ENCODE peak calls at places on chromosomes 3 and 15, in four cellular contexts. H is HS-27A; A is activated naive CD4-positive, alpha-beta T cell; X is WERI-Rb-1. L is an unnamed sample.

GRCh38 chr3:32545305-32545704 is 25.4 kb downstream of the DYNC1LI1 start:
- DNase-seq in H (no peak), A (no peak), X (no peak), L (no peak)

GRCh38 chr3:142961539-142961938 is 1.9 kb downstream of the PAQR9 start:
- DNase-seq in A (no peak), H (no peak), X (no peak), L (no peak)

GRCh38 chr15:45088801-45089711 is 24.9 kb downstream of the DUOX2 start:
- DNase-seq in H (no peak), X (peak; percentile 39), A (no peak), L (no peak)

GRCh38 chr15:70271422-70272088 is 173.8 kb upstream of the TLE3 start:
- DNase-seq in H (peak; percentile 66), A (no peak), X (peak; percentile 31), L (peak; percentile 89)

GRCh38 chr15:70486451-70487379 is 276.6 kb downstream of the UACA start:
- DNase-seq in H (peak; percentile 85), A (no peak), X (no peak), L (peak; percentile 49)

GRCh38 chr3:152355744-152356665 is 87.3 kb downstream of the MBNL1 start:
- DNase-seq in H (no peak), X (no peak), A (no peak), L (no peak)

GRCh38 chr3:8856721-8857120 is 87.3 kb upstream of the OXTR start:
- DNase-seq in A (no peak), H (no peak), X (no peak), L (peak; percentile 42)

GRCh38 chr3:160473978-160474377 is 24.4 kb upstream of the TRIM59 start:
- DNase-seq in X (no peak), A (no peak), H (peak; percentile 75), L (peak; percentile 88)

GRCh38 chr3:45026038-45026437 is at the start of gene CLEC3B:
- DNase-seq in X (no peak), H (no peak), A (no peak), L (no peak)

GRCh38 chr15:88166330-88166993 is 90.1 kb downstream of the NTRK3 start:
- DNase-seq in H (no peak), X (no peak), A (no peak), L (no peak)

GRCh38 chr3:171770689-171771620 is 39.3 kb downstream of the PLD1 start:
- DNase-seq in A (no peak), H (peak; percentile 40), X (peak; percentile 20), L (peak; percentile 67)

GRCh38 chr15:85793641-85794597 is 806 bp downstream of the KLHL25 start:
- DNase-seq in X (peak; percentile 29), H (peak; percentile 26), A (peak; percentile 9), L (no peak)

GRCh38 chr3:174051191-174051590 is 653.6 kb downstream of the NLGN1 start:
- DNase-seq in A (no peak), X (no peak), H (no peak), L (no peak)

GRCh38 chr3:34015204-34016142 is 217.0 kb downstream of the PDCD6IP start:
- DNase-seq in H (no peak), X (peak; percentile 73), A (no peak), L (no peak)

GRCh38 chr3:11600501-11601282 is 43.0 kb downstream of the VGLL4 start:
- DNase-seq in X (no peak), H (peak; percentile 96), A (no peak), L (peak; percentile 98)

GRCh38 chr3:131282967-131283366 is 98.6 kb upstream of the NUDT16 start:
- DNase-seq in H (no peak), X (no peak), A (no peak), L (no peak)

GRCh38 chr3:105868450-105868744 is 415 bp downstream of the CBLB start:
- DNase-seq in H (peak; percentile 35), X (peak; percentile 64), A (peak; percentile 17), L (no peak)

GRCh38 chr3:115095236-115095635 is 51.9 kb downstream of the ZBTB20 start:
- DNase-seq in A (no peak), X (no peak), H (no peak), L (no peak)

GRCh38 chr3:177134166-177134565 is 63.1 kb downstream of the TBL1XR1 start:
- DNase-seq in X (no peak), H (no peak), A (no peak), L (no peak)

GRCh38 chr3:151843275-151843674 is 29.4 kb downstream of the AADAC start:
- DNase-seq in A (no peak), X (no peak), H (no peak), L (no peak)

GRCh38 chr3:25444273-25444672 is 16.2 kb downstream of the RARB start:
- DNase-seq in H (no peak), X (no peak), A (no peak), L (no peak)

GRCh38 chr3:131081224-131081623 is 54.5 kb downstream of the NEK11 start:
- DNase-seq in H (no peak), X (no peak), A (no peak), L (no peak)

GRCh38 chr15:31437686-31438085 is 111.1 kb downstream of the KLF13 start:
- DNase-seq in X (no peak), H (no peak), A (no peak), L (no peak)

GRCh38 chr3:51955893-51956770 is 951 bp downstream of the GPR62 start:
- DNase-seq in X (no peak), H (no peak), A (no peak), L (no peak)

GRCh38 chr3:125048282-125048681 is 7.5 kb downstream of the HEG1 start:
- DNase-seq in H (no peak), X (peak; percentile 45), A (no peak), L (no peak)

GRCh38 chr15:31214158-31214863 is 112.3 kb upstream of the KLF13 start:
- DNase-seq in H (no peak), X (no peak), A (no peak), L (no peak)

GRCh38 chr3:41000471-41000870 is 198.8 kb upstream of the CTNNB1 start:
- DNase-seq in X (no peak), A (no peak), H (no peak), L (no peak)

GRCh38 chr15:98906712-98907083 is 100.9 kb downstream of the PGPEP1L start:
- DNase-seq in H (peak; percentile 52), A (no peak), X (no peak), L (no peak)

GRCh38 chr15:33846862-33847261 is 121.4 kb upstream of the CHRM5 start:
- DNase-seq in A (no peak), X (no peak), H (no peak), L (no peak)

GRCh38 chr3:193851416-193851815 is 258.4 kb downstream of the OPA1 start:
- DNase-seq in H (no peak), X (no peak), A (no peak), L (no peak)

GRCh38 chr3:10933470-10933957 is 59.0 kb upstream of the SLC6A1 start:
- DNase-seq in A (no peak), X (no peak), H (no peak), L (no peak)

GRCh38 chr3:126649556-126650092 is 5.3 kb downstream of the TXNRD3 start:
- DNase-seq in H (no peak), A (no peak), X (no peak), L (no peak)

GRCh38 chr3:143418391-143418790 is 298.8 kb downstream of the CHST2 start:
- DNase-seq in A (no peak), X (no peak), H (no peak), L (no peak)

GRCh38 chr3:56144792-56145191 is 323.5 kb downstream of the ERC2 start:
- DNase-seq in X (no peak), H (no peak), A (no peak), L (no peak)

GRCh38 chr3:59605318-59605717 is 555.5 kb upstream of the CFAP20DC start:
- DNase-seq in A (no peak), X (peak; percentile 18), H (no peak), L (no peak)